ENCODE peak calls at places on chromosomes 3 and 15, in four cellular contexts. V is K562, Z is GM12878, K is H1. R is an unnamed sample.

GRCh38 chr3:178002113-178002512 is 534.1 kb upstream of the KCNMB2 start:
- DNase-seq in Z (no peak), K (no peak), V (no peak), R (no peak)

GRCh38 chr3:73107788-73108187 is 46.3 kb downstream of the EBLN2 start:
- DNase-seq in Z (no peak), K (peak; percentile 37), V (no peak), R (no peak)

GRCh38 chr3:81198766-81199165 is 562.7 kb downstream of the GBE1 start:
- DNase-seq in Z (no peak), K (no peak), V (no peak), R (no peak)

GRCh38 chr3:193446975-193447602 is 68.5 kb upstream of the ATP13A5 start:
- DNase-seq in K (no peak), V (no peak), Z (no peak), R (no peak)

GRCh38 chr3:8760506-8760905 is 8.9 kb downstream of the OXTR start:
- DNase-seq in Z (no peak), V (no peak), K (no peak), R (no peak)

GRCh38 chr15:68316061-68316804 is 38.7 kb downstream of the FEM1B start:
- DNase-seq in Z (no peak), K (peak; percentile 72), V (peak; percentile 40), R (no peak)

GRCh38 chr3:105806361-105806760 is 62.5 kb downstream of the CBLB start:
- DNase-seq in K (no peak), Z (no peak), V (peak; percentile 24), R (peak; percentile 50)

GRCh38 chr15:70046716-70047369 is 50.9 kb downstream of the TLE3 start:
- DNase-seq in Z (no peak), K (no peak), V (no peak), R (no peak)

GRCh38 chr3:62558549-62559112 is 185.3 kb upstream of the FEZF2 start:
- DNase-seq in Z (no peak), K (peak; percentile 72), V (peak; percentile 13), R (peak; percentile 7)

GRCh38 chr3:183823963-183824362 is 1.4 kb downstream of the MAP6D1 start:
- DNase-seq in V (no peak), Z (no peak), K (no peak), R (no peak)

GRCh38 chr15:99103279-99103678 is 1.6 kb upstream of the SYNM start:
- DNase-seq in Z (no peak), K (no peak), V (no peak), R (no peak)

GRCh38 chr3:194145702-194146101 is 9.8 kb downstream of the HES1 start:
- DNase-seq in K (no peak), Z (no peak), V (no peak), R (no peak)

GRCh38 chr15:58471341-58471740 is 39.5 kb downstream of the LIPC start:
- DNase-seq in Z (no peak), V (no peak), K (no peak), R (no peak)

GRCh38 chr15:69666441-69666882 is 213.8 kb downstream of the RPLP1 start:
- DNase-seq in Z (no peak), V (no peak), K (no peak), R (no peak)

GRCh38 chr3:116886202-116886893 is 176.8 kb downstream of the TUSC7 start:
- DNase-seq in K (no peak), Z (peak; percentile 48), V (no peak), R (no peak)

GRCh38 chr15:45442497-45443135 is 64.3 kb upstream of the GATM start:
- DNase-seq in V (no peak), K (no peak), Z (no peak), R (no peak)

GRCh38 chr3:150451329-150452084 is 43.4 kb downstream of the TSC22D2 start:
- DNase-seq in Z (no peak), V (peak; percentile 35), K (no peak), R (no peak)

GRCh38 chr3:107235193-107235922 is 141.9 kb upstream of the CCDC54 start:
- DNase-seq in K (no peak), V (no peak), Z (no peak), R (peak; percentile 3)

GRCh38 chr3:198080521-198081384 is 120.7 kb downstream of the LMLN start:
- DNase-seq in K (peak; percentile 91), Z (no peak), V (peak; percentile 72), R (peak; percentile 18)

GRCh38 chr15:71657141-71657540 is 153.2 kb upstream of the NR2E3 start:
- DNase-seq in Z (no peak), K (no peak), V (no peak), R (peak; percentile 42)

GRCh38 chr3:82080261-82080660 is 318.8 kb upstream of the GBE1 start:
- DNase-seq in Z (no peak), K (no peak), V (no peak), R (no peak)

GRCh38 chr3:190183121-190183520 is 62.4 kb upstream of the P3H2 start:
- DNase-seq in Z (no peak), V (no peak), K (no peak), R (no peak)

GRCh38 chr15:100041380-100041779 is 300.4 kb downstream of the ADAMTS17 start:
- DNase-seq in Z (no peak), K (no peak), V (no peak), R (no peak)

GRCh38 chr3:5698851-5699250 is 511.3 kb downstream of the EDEM1 start:
- DNase-seq in V (no peak), K (no peak), Z (no peak), R (no peak)

GRCh38 chr15:34987182-34987488 is 952 bp downstream of the ZNF770 start:
- DNase-seq in Z (no peak), V (peak; percentile 40), K (no peak), R (no peak)

GRCh38 chr3:10957976-10958749 is 34.4 kb upstream of the SLC6A1 start:
- DNase-seq in Z (no peak), K (no peak), V (no peak), R (no peak)

GRCh38 chr15:36161781-36162212 is 417.6 kb upstream of the CDIN1 start:
- DNase-seq in Z (no peak), K (no peak), V (no peak), R (no peak)

GRCh38 chr15:82043130-82043673 is 2.6 kb downstream of the MEX3B start:
- DNase-seq in Z (no peak), V (no peak), K (peak; percentile 72), R (no peak)

GRCh38 chr3:132972333-132972732 is 65.9 kb upstream of the TMEM108 start:
- DNase-seq in V (no peak), K (no peak), Z (no peak), R (no peak)

GRCh38 chr15:74873756-74874424 is 725 bp upstream of the SCAMP2 start:
- DNase-seq in K (no peak), Z (no peak), V (peak; percentile 47), R (peak; percentile 34)

GRCh38 chr15:98684995-98685525 is 36.7 kb downstream of the IGF1R start:
- DNase-seq in Z (no peak), K (no peak), V (no peak), R (no peak)

GRCh38 chr3:98918586-98918985 is 17.1 kb upstream of the DCBLD2 start:
- DNase-seq in V (no peak), K (no peak), Z (no peak), R (no peak)

GRCh38 chr15:33007295-33007855 is 187.1 kb downstream of the FMN1 start:
- DNase-seq in V (no peak), K (no peak), Z (no peak), R (no peak)

GRCh38 chr3:9884555-9885165 is 4.6 kb upstream of the CIDEC start:
- DNase-seq in V (peak; percentile 83), K (no peak), Z (no peak), R (peak; percentile 29)

GRCh38 chr3:64295594-64295993 is 70.3 kb upstream of the PRICKLE2 start:
- DNase-seq in V (no peak), Z (no peak), K (no peak), R (no peak)

GRCh38 chr3:31980530-31981205 is 394 bp downstream of the OSBPL10 start:
- DNase-seq in K (peak; percentile 76), Z (no peak), V (no peak), R (peak; percentile 54)

GRCh38 chr3:134378818-134379217 is 4.6 kb upstream of the AMOTL2 start:
- DNase-seq in V (no peak), K (peak; percentile 33), Z (no peak), R (no peak)

GRCh38 chr3:134380249-134380648 is 6.0 kb upstream of the AMOTL2 start:
- DNase-seq in Z (no peak), K (no peak), V (no peak), R (no peak)

GRCh38 chr3:134384963-134385362 is 10.7 kb upstream of the AMOTL2 start:
- DNase-seq in K (peak; percentile 42), V (no peak), Z (no peak), R (no peak)

GRCh38 chr3:134381048-134381447 is 6.8 kb upstream of the AMOTL2 start:
- DNase-seq in V (no peak), K (no peak), Z (no peak), R (no peak)

DNA sequence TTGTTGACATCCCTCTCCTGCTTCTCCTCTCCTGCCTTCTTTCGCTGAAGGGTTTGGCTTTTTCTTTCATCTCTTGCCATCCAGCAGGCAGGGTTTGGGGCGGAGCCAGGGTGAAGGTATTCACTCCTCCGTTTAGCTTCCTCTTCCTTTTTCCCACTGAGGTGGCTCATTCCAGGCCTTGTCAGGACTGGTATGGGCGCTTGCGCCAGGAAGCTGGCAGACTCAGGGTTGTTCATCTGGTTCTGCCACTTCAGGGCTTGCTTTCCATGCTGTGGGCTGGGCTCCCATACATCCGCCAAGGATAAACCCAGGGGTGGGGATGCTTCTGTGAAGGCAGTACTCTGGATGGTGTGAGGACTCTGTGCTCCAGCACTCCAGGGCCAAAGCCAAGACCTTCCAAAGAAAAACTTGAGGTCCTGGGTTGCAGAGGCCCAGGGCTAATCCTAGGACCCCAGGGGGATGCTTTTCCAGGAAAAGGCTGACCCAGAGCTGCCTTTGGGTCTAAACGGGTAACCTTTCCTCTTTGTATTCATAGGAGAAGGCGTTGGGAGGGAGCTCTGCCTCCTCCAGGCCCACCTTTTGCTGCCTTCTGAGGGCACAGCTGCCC is 7.7 kb upstream of the AMOTL2 start:
- DNase-seq in K (no peak), Z (no peak), V (no peak), R (no peak)
- H3K4me2 ChIP-seq in K (no peak overlapping the region), Z (no peak overlapping the region), V (no peak overlapping the region), R (no peak overlapping the region)

GRCh38 chr3:26627080-26627479 is 4.5 kb downstream of the LRRC3B start:
- DNase-seq in Z (no peak), K (no peak), V (no peak), R (no peak)
- TF ChIP-seq HDAC6 in Z (no peak), K (no peak), V (no peak), R (no peak)

DNA sequence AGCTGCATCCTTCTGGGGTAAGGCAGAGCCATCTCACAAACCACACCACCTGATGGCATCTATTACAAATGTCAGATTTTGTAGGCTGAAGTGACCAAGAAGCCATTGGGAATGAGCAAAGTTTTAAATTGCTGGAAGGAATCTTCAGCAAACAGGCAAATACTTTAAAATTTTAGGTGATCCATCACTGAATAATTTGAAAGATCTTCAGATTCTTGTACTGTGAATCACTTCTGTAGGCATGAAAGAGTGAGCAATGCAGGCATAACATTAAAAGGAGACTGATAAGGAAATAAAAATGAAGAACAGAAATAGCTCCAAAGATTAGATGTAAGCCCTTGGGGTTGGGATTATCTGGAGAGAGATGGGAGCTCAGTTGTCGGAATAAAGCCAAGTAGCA is 36.0 kb upstream of the ALDH1L1 start:
- DNase-seq in V (no peak), K (no peak), Z (no peak), R (no peak)
- H3K4me2 ChIP-seq in V (no peak overlapping the region), K (no peak overlapping the region), Z (no peak overlapping the region), R (no peak overlapping the region)

DNA sequence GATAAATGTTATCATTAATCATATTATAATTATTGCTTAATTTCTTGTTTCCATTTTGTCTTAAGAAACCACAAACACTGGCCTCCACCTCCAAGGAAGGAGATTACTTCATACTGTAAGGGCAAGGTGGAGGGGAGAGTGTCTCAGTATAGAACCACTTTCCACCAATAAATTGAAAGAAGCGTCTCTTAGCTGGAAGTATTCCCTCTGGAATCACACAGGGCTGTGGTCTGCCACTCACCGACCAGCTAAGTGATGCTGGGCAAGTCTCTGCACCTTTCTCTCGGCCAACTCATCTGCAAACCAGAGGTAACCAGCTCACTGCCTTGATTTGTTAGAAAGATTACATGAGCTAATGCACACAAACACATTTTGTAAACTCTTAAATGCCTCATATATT is 63.1 kb downstream of the EIF4E3 start:
- DNase-seq in V (no peak), K (no peak), Z (no peak), R (no peak)
- TF ChIP-seq HDAC6 in V (no peak), K (no peak), Z (no peak), R (no peak)